ENCODE peak calls at places on chromosomes 1 and 21, in four cellular contexts. D, E, Q and W are unnamed samples.

GRCh38 chr1:158496379-158496778 is 24.4 kb downstream of the OR10R2 start:
- DNase-seq in D (no peak), E (no peak), Q (no peak), W (no peak)

GRCh38 chr1:90074555-90075315 is 79.8 kb downstream of the ZNF326 start:
- DNase-seq in D (no peak), E (no peak), Q (no peak), W (no peak)

GRCh38 chr21:36589352-36589971 is 109.5 kb upstream of the SIM2 start:
- DNase-seq in D (no peak), E (peak), Q (no peak), W (peak)

GRCh38 chr1:40476924-40477679 is at the start of gene ZFP69:
- DNase-seq in D (no peak), E (peak), Q (peak), W (peak)

GRCh38 chr1:230381049-230381467 is 45.1 kb downstream of the PGBD5 start:
- DNase-seq in D (no peak), E (no peak), Q (no peak), W (no peak)

GRCh38 chr21:45373991-45374816 is 30.8 kb upstream of the COL18A1 start:
- DNase-seq in D (no peak), E (no peak), Q (no peak), W (no peak)

GRCh38 chr1:109771712-109772657 is 8.3 kb upstream of the EPS8L3 start:
- DNase-seq in D (peak), E (no peak), Q (no peak), W (no peak)

GRCh38 chr1:63821650-63822049 is 47.8 kb downstream of the ROR1 start:
- DNase-seq in D (no peak), E (no peak), Q (no peak), W (no peak)

GRCh38 chr1:102628008-102628736 is 480.1 kb downstream of the COL11A1 start:
- DNase-seq in D (no peak), E (no peak), Q (peak), W (no peak)

GRCh38 chr1:209589440-209589839 is 5.9 kb downstream of the CAMK1G start:
- DNase-seq in D (no peak), E (no peak), Q (no peak), W (no peak)

GRCh38 chr1:173601588-173601987 is 1.3 kb downstream of the SLC9C2 start:
- DNase-seq in D (no peak), E (no peak), Q (no peak), W (no peak)

GRCh38 chr1:85225624-85226380 is 25.0 kb upstream of the SYDE2 start:
- DNase-seq in D (no peak), E (no peak), Q (peak), W (no peak)

GRCh38 chr1:30165116-30165515 is 558.3 kb downstream of the MATN1 start:
- DNase-seq in D (no peak), E (no peak), Q (no peak), W (no peak)

GRCh38 chr1:998905-999796 is 746 bp downstream of the HES4 start:
- DNase-seq in D (no peak), E (no peak), Q (peak), W (peak)

GRCh38 chr1:239833709-239834108 is 258.0 kb upstream of the FMN2 start:
- DNase-seq in D (no peak), E (no peak), Q (peak), W (no peak)

GRCh38 chr1:84698151-84698651 is 7.9 kb upstream of the SSX2IP start:
- DNase-seq in D (no peak), E (no peak), Q (no peak), W (no peak)

GRCh38 chr1:39646232-39647081 is 7.0 kb upstream of the HEYL start:
- DNase-seq in D (no peak), E (no peak), Q (no peak), W (no peak)